ENCODE peak calls at places on chromosome 6, in eight cellular contexts. M is kidney epithelial cell, U is neural progenitor cell, D is natural killer cell, E is thoracic aorta, L is mesothelial cell of epicardium, Q is cardiac fibroblast, R is tibial nerve. X is an unnamed sample.

GRCh38 chr6:83804886-83805285 is 48.3 kb upstream of the RIPPLY2 start:
- DNase-seq in E (no peak), M (no peak), U (no peak), L (no peak), R (no peak), D (no peak), Q (no peak), X (no peak)

GRCh38 chr6:90375681-90376439 is 79.2 kb upstream of the BACH2 start:
- DNase-seq in U (no peak), E (no peak), M (no peak), L (no peak), D (no peak), Q (peak), R (no peak), X (no peak)

GRCh38 chr6:5325173-5325572 is 63.9 kb downstream of the FARS2 start:
- DNase-seq in D (no peak), R (no peak), Q (no peak), E (no peak), L (no peak), U (no peak), M (no peak), X (no peak)

GRCh38 chr6:167892835-167893234 is 66.1 kb downstream of the AFDN start:
- DNase-seq in R (no peak), Q (no peak), L (no peak), D (no peak), M (no peak), U (peak), E (no peak), X (no peak)

GRCh38 chr6:116398366-116399005 is 27.7 kb downstream of the DSE start:
- DNase-seq in U (no peak), R (no peak), Q (peak), M (no peak), L (no peak), D (no peak), E (no peak), X (no peak)

GRCh38 chr6:26269406-26270120 is 95.4 kb upstream of the BTN3A2 start:
- DNase-seq in E (no peak), Q (peak), M (no peak), U (no peak), L (no peak), R (no peak), D (no peak), X (no peak)

GRCh38 chr6:158557927-158558326 is 2.0 kb upstream of the TMEM181 start:
- DNase-seq in Q (no peak), U (no peak), M (no peak), D (no peak), L (no peak), E (no peak), R (no peak), X (peak)

GRCh38 chr6:27441001-27441400 is 31.9 kb downstream of the ZNF184 start:
- DNase-seq in R (no peak), L (no peak), M (no peak), Q (no peak), D (no peak), U (no peak), E (no peak), X (no peak)

GRCh38 chr6:14664112-14664592 is 546.6 kb downstream of the CD83 start:
- DNase-seq in Q (no peak), E (no peak), L (no peak), U (no peak), R (no peak), M (no peak), D (no peak), X (no peak)

GRCh38 chr6:14661696-14662095 is 544.1 kb downstream of the CD83 start:
- DNase-seq in R (no peak), U (peak), M (no peak), L (no peak), Q (no peak), D (no peak), E (no peak), X (no peak)

GRCh38 chr6:14661188-14661587 is 543.6 kb downstream of the CD83 start:
- DNase-seq in M (no peak), Q (peak), D (no peak), L (no peak), E (no peak), R (no peak), U (no peak), X (no peak)

GRCh38 chr6:14665827-14666724 is 548.5 kb downstream of the CD83 start:
- DNase-seq in E (peak), Q (peak), L (no peak), R (peak), U (no peak), D (no peak), M (no peak), X (peak)

GRCh38 chr6:14664616-14665315 is 547.2 kb downstream of the CD83 start:
- DNase-seq in Q (peak), R (no peak), L (no peak), U (no peak), D (no peak), E (no peak), M (no peak), X (no peak)
- TF ChIP-seq CTCF in Q (no peak), R (no peak), L (no peak), U (no peak), D (no peak), E (no peak), M (no peak), X (no peak)

GRCh38 chr6:29927841-29928388 is 14.4 kb upstream of the HLA-A start:
- DNase-seq in E (no peak), Q (no peak), D (no peak), R (no peak), L (no peak), M (no peak), U (no peak), X (no peak)

GRCh38 chr6:29924731-29925130 is 17.6 kb upstream of the HLA-A start:
- DNase-seq in L (no peak), D (no peak), R (no peak), E (no peak), U (no peak), Q (peak), M (no peak), X (no peak)

GRCh38 chr6:29926081-29926794 is 16.1 kb upstream of the HLA-A start:
- DNase-seq in R (no peak), D (no peak), M (no peak), Q (peak), U (no peak), E (no peak), L (no peak), X (no peak)

GRCh38 chr6:29925341-29926080 is 16.8 kb upstream of the HLA-A start:
- DNase-seq in R (no peak), L (no peak), D (no peak), M (no peak), E (no peak), U (no peak), Q (peak), X (no peak)

GRCh38 chr6:29926795-29927427 is 15.4 kb upstream of the HLA-A start:
- DNase-seq in R (peak), M (no peak), D (peak), Q (peak), U (peak), L (no peak), E (no peak), X (peak)
- TF ChIP-seq CTCF in R (no peak), M (no peak), D (no peak), Q (no peak), U (no peak), L (no peak), E (no peak), X (no peak)

GRCh38 chr6:29696147-29697129 is 15.5 kb upstream of the ZFP57 start:
- DNase-seq in U (peak), M (no peak), E (no peak), D (no peak), L (no peak), Q (peak), R (no peak), X (no peak)
- TF ChIP-seq CTCF in U (peak), M (peak), E (peak), D (no peak), L (no peak), Q (peak), R (no peak), X (peak)

GRCh38 chr6:70524721-70525286 is 41.9 kb upstream of the SDHAF4 start:
- DNase-seq in Q (peak), L (no peak), D (no peak), R (no peak), U (no peak), M (no peak), E (no peak), X (no peak)

GRCh38 chr6:70520575-70520974 is 46.2 kb upstream of the SDHAF4 start:
- DNase-seq in L (no peak), D (no peak), R (no peak), E (no peak), M (no peak), U (no peak), Q (peak), X (no peak)
- TF ChIP-seq CTCF in L (peak), D (peak), R (peak), E (no peak), M (peak), U (peak), Q (peak), X (no peak)

GRCh38 chr6:140011537-140011936 is 637.1 kb upstream of the CITED2 start:
- DNase-seq in D (no peak), L (no peak), Q (no peak), E (no peak), M (no peak), R (no peak), U (no peak), X (no peak)
- TF ChIP-seq CTCF in D (no peak), L (no peak), Q (no peak), E (no peak), M (no peak), R (peak), U (no peak), X (no peak)

GRCh38 chr6:39301606-39302005 is 12.6 kb downstream of the KCNK17 start:
- DNase-seq in E (no peak), Q (no peak), M (no peak), L (no peak), R (no peak), D (no peak), U (peak), X (no peak)
- TF ChIP-seq CTCF in E (no peak), Q (peak), M (peak), L (no peak), R (no peak), D (no peak), U (peak), X (no peak)

GRCh38 chr6:30684386-30685156 is 1.9 kb downstream of the PPP1R18 start:
- DNase-seq in L (no peak), E (no peak), R (no peak), M (no peak), D (peak), Q (peak), U (no peak), X (peak)

GRCh38 chr6:30685977-30686907 is at the start of gene PPP1R18:
- DNase-seq in L (no peak), E (peak), Q (peak), R (peak), M (no peak), D (peak), U (peak), X (peak)

GRCh38 chr6:30686908-30687658 is 638 bp upstream of the PPP1R18 start:
- DNase-seq in U (peak), E (peak), D (peak), L (peak), R (peak), Q (peak), M (peak), X (peak)

GRCh38 chr6:30683980-30684338 is 2.5 kb downstream of the PPP1R18 start:
- DNase-seq in R (no peak), E (no peak), Q (no peak), M (no peak), L (no peak), U (no peak), D (no peak), X (no peak)

GRCh38 chr6:30685157-30685976 is 1.1 kb downstream of the PPP1R18 start:
- DNase-seq in E (no peak), Q (peak), R (no peak), L (no peak), M (no peak), U (no peak), D (no peak), X (no peak)
- TF ChIP-seq CTCF in E (no peak), Q (peak), R (no peak), L (no peak), M (no peak), U (no peak), D (no peak), X (no peak)

DNA sequence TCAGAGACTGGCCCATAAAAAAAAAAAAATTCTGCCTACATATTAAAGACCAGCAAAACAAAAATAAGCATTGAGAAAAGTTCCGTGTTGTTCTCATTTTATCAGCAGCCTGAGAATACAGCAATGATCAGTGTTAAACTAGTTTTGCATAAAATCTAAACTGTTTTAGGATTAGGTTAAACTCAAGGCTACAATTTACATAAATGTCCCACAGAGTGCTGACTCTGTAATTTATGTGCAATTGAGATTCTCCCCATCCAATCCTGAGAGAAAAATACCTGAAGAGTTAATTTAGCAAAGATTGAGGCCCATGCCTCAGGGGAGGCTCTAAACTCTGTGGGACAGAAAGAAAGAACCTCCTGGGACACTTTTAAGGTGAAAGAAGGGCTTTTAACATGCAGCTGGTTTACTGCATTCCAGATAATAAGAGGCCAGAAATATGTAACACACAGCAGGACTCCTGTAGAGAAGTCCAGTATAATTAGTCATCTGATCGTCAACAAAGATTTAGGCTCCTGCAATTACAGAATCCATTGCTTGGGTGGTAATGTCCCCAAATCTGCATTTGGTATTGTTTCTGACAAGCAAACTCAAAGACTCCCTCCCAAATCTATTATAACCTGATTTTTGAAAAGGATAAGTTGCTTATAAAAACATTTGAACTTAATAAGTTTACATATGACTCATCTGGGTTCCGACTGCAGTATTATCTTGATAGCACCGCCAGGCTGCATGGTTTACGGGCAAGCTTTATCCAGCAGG is 397.1 kb upstream of the ARID1B start:
- DNase-seq in Q (peak), E (no peak), R (no peak), L (no peak), U (no peak), D (no peak), M (no peak), X (no peak)
- TF ChIP-seq CTCF in Q (no peak), E (no peak), R (no peak), L (no peak), U (no peak), D (no peak), M (no peak), X (no peak)

X was measured in tibial artery.